ENCODE peak calls at places on chromosomes 3 and 15, in ten cellular contexts. R is T-helper 1 cell; D is EL; S is CD4-positive, alpha-beta T cell; L is stimulated activated CD4-positive, alpha-beta T cell treated with anti-CD3 and anti-CD28 coated beads, Interleukin-2, amount 100 ng/mL, for 24 hours; H is brain microvascular endothelial cell; Z is HFFc6; C is NCI-H1105; M is GM23338; J is kidney glomerular epithelial cell. G is an unnamed sample.

GRCh38 chr15:48469271-48469670 is 138.0 kb downstream of the DUT start:
- DNase-seq in R (no peak), D (peak; percentile 38), S (no peak), L (no peak), H (no peak), Z (no peak), C (no peak), M (no peak), J (no peak), G (no peak)

GRCh38 chr3:194140520-194141414 is 4.8 kb downstream of the HES1 start:
- DNase-seq in R (no peak), D (peak; percentile 70), S (no peak), L (peak; percentile 54), H (peak; percentile 66), Z (peak; percentile 11), C (peak; percentile 58), M (peak; percentile 93), J (no peak), G (peak; percentile 73)

GRCh38 chr3:147699175-147699838 is 290.1 kb downstream of the ZIC1 start:
- DNase-seq in R (no peak), D (peak; percentile 75), S (no peak), L (no peak), H (peak; percentile 5), Z (peak; percentile 17), C (no peak), M (no peak), J (peak; percentile 39), G (peak; percentile 79)

GRCh38 chr15:64749999-64750657 is 25.3 kb downstream of the RBPMS2 start:
- DNase-seq in R (no peak), D (peak; percentile 42), S (no peak), L (no peak), H (peak; percentile 14), Z (no peak), C (no peak), M (peak; percentile 89), J (peak; percentile 5), G (peak; percentile 55)

GRCh38 chr3:186141776-186142175 is 32.9 kb upstream of the ETV5 start:
- DNase-seq in R (no peak), D (no peak), S (no peak), L (no peak), H (no peak), Z (no peak), C (no peak), M (no peak), J (no peak), G (no peak)

GRCh38 chr3:47315069-47315647 is 32.4 kb downstream of the KLHL18 start:
- DNase-seq in R (no peak), D (no peak), S (no peak), L (no peak), H (no peak), Z (no peak), C (no peak), M (no peak), J (no peak), G (no peak)

GRCh38 chr15:35667908-35668307 is 121.9 kb upstream of the DPH6 start:
- DNase-seq in R (no peak), D (no peak), S (no peak), L (no peak), H (no peak), Z (no peak), C (no peak), M (no peak), J (no peak), G (no peak)

GRCh38 chr15:52427804-52428203 is 100.9 kb downstream of the MYO5A start:
- DNase-seq in R (no peak), D (peak; percentile 72), S (no peak), L (peak; percentile 7), H (peak; percentile 89), Z (peak; percentile 74), C (no peak), M (no peak), J (peak; percentile 44), G (peak; percentile 67)

GRCh38 chr3:109369510-109369909 is 32.2 kb upstream of the DPPA4 start:
- DNase-seq in R (no peak), D (peak; percentile 35), S (no peak), L (no peak), H (no peak), Z (no peak), C (no peak), M (peak; percentile 79), J (no peak), G (no peak)

GRCh38 chr15:88324241-88325065 is 67.9 kb upstream of the NTRK3 start:
- DNase-seq in R (no peak), D (peak; percentile 63), S (no peak), L (no peak), H (no peak), Z (peak; percentile 68), C (no peak), M (no peak), J (no peak), G (no peak)

GRCh38 chr3:21934576-21934975 is 183.6 kb upstream of the ZNF385D start:
- DNase-seq in R (no peak), D (no peak), S (no peak), L (no peak), H (no peak), Z (no peak), C (no peak), M (no peak), J (no peak), G (no peak)

GRCh38 chr15:89383635-89384604 is 49.3 kb upstream of the POLG start:
- DNase-seq in R (no peak), D (peak; percentile 42), S (no peak), L (no peak), H (no peak), Z (no peak), C (peak; percentile 90), M (peak; percentile 39), J (peak; percentile 43), G (peak; percentile 27)

GRCh38 chr3:17151598-17152373 is 267.0 kb downstream of the PLCL2 start:
- DNase-seq in R (peak; percentile 62), D (no peak), S (peak; percentile 54), L (peak; percentile 82), H (peak; percentile 43), Z (no peak), C (no peak), M (no peak), J (no peak), G (no peak)

GRCh38 chr3:125684199-125684598 is 88.9 kb upstream of the OSBPL11 start:
- DNase-seq in R (no peak), D (peak; percentile 20), S (no peak), L (no peak), H (no peak), Z (no peak), C (no peak), M (peak; percentile 82), J (no peak), G (peak; percentile 81)

GRCh38 chr3:153269730-153270129 is 107.7 kb downstream of the RAP2B start:
- DNase-seq in R (no peak), D (no peak), S (no peak), L (no peak), H (no peak), Z (no peak), C (no peak), M (no peak), J (no peak), G (no peak)

GRCh38 chr3:7546219-7546618 is 685.3 kb downstream of the GRM7 start:
- DNase-seq in R (no peak), D (no peak), S (no peak), L (no peak), H (peak; percentile 3), Z (no peak), C (no peak), M (no peak), J (peak; percentile 61), G (peak; percentile 48)

GRCh38 chr15:32704343-32705076 is 13.3 kb upstream of the GREM1 start:
- DNase-seq in R (no peak), D (peak; percentile 93), S (no peak), L (no peak), H (no peak), Z (peak; percentile 84), C (no peak), M (no peak), J (no peak), G (peak; percentile 58)

GRCh38 chr3:170555329-170555728 is 30.5 kb downstream of the SLC7A14 start:
- DNase-seq in R (no peak), D (peak; percentile 62), S (no peak), L (no peak), H (peak; percentile 53), Z (no peak), C (no peak), M (no peak), J (no peak), G (peak; percentile 47)

G was measured in fibroblast of lung.